ENCODE peak calls at places on chromosomes 3 and 15, in five cellular contexts. F, R, I, J and Z are unnamed samples.
A peak's percentile ranks its signal among the peaks of the same experiment; 100 is the strongest.

GRCh38 chr3:55511895-55512585 is 24.9 kb upstream of the WNT5A start:
- DNase-seq in R (no peak), F (no peak), J (peak; percentile 83), I (no peak), Z (no peak)

GRCh38 chr15:66580643-66581042 is 14.8 kb upstream of the LCTL start:
- DNase-seq in F (no peak), R (peak; percentile 71), I (no peak), J (no peak), Z (peak; percentile 53)

GRCh38 chr3:193372783-193373182 is 5.8 kb downstream of the ATP13A5 start:
- DNase-seq in J (no peak), R (no peak), F (no peak), I (no peak), Z (no peak)

GRCh38 chr3:33900809-33901505 is 102.5 kb downstream of the PDCD6IP start:
- DNase-seq in I (no peak), F (no peak), R (no peak), J (no peak), Z (no peak)

GRCh38 chr3:15476378-15476777 is 45.1 kb downstream of the COLQ start:
- DNase-seq in I (no peak), R (no peak), J (no peak), F (no peak), Z (no peak)

GRCh38 chr3:99467420-99467819 is 171.0 kb upstream of the COL8A1 start:
- DNase-seq in F (no peak), J (no peak), I (no peak), R (no peak), Z (no peak)

GRCh38 chr15:89362203-89363101 is 27.8 kb upstream of the POLG start:
- DNase-seq in I (no peak), F (no peak), R (no peak), J (no peak), Z (no peak)

GRCh38 chr15:73002509-73002908 is 49.8 kb upstream of the NEO1 start:
- DNase-seq in F (no peak), I (no peak), J (peak; percentile 55), R (no peak), Z (peak; percentile 77)

GRCh38 chr3:11690863-11691833 is 47.4 kb upstream of the VGLL4 start:
- DNase-seq in F (no peak), J (peak; percentile 23), I (peak; percentile 4), R (no peak), Z (no peak)

GRCh38 chr15:31200735-31201151 is 99.2 kb upstream of the TRPM1 start:
- DNase-seq in I (peak; percentile 46), J (peak; percentile 62), R (peak; percentile 65), F (peak; percentile 75), Z (no peak)

GRCh38 chr3:158168996-158169573 is 59.2 kb downstream of the RSRC1 start:
- DNase-seq in F (no peak), R (no peak), J (no peak), I (no peak), Z (peak; percentile 18)

GRCh38 chr3:197256836-197257444 is 41.5 kb downstream of the DLG1 start:
- DNase-seq in F (peak; percentile 46), J (peak; percentile 73), R (no peak), I (peak; percentile 41), Z (no peak)

GRCh38 chr15:101031203-101031602 is 112.0 kb downstream of the LRRK1 start:
- DNase-seq in R (no peak), J (peak; percentile 61), I (no peak), F (no peak), Z (peak; percentile 66)

GRCh38 chr3:18100126-18100525 is 325.0 kb downstream of the SATB1 start:
- DNase-seq in F (no peak), R (no peak), I (no peak), J (no peak), Z (no peak)

GRCh38 chr15:79629687-79630086 is 197.6 kb downstream of the MINAR1 start:
- DNase-seq in F (no peak), J (peak; percentile 59), I (no peak), R (no peak), Z (no peak)

GRCh38 chr3:125351814-125352456 is 23.2 kb downstream of the ZNF148 start:
- DNase-seq in I (no peak), F (no peak), J (peak; percentile 81), R (no peak), Z (no peak)

GRCh38 chr15:85615930-85616329 is 178.8 kb downstream of the KLHL25 start:
- DNase-seq in I (peak; percentile 43), J (peak; percentile 73), R (no peak), F (peak; percentile 42), Z (no peak)

GRCh38 chr3:46297658-46298423 is 55.6 kb downstream of the CCR3 start:
- DNase-seq in J (no peak), I (no peak), R (no peak), F (no peak), Z (no peak)

GRCh38 chr15:89751748-89752147 is 699 bp upstream of the MESP1 start:
- DNase-seq in J (no peak), R (no peak), F (no peak), I (no peak), Z (no peak)

GRCh38 chr3:171753665-171754408 is 56.4 kb downstream of the PLD1 start:
- DNase-seq in F (no peak), R (no peak), I (no peak), J (peak; percentile 74), Z (no peak)

GRCh38 chr15:69154684-69155083 is 5.8 kb upstream of the GLCE start:
- DNase-seq in F (no peak), J (peak; percentile 70), I (no peak), R (no peak), Z (no peak)

GRCh38 chr3:134885877-134886621 is 91.0 kb downstream of the EPHB1 start:
- DNase-seq in J (no peak), R (no peak), I (no peak), F (no peak), Z (no peak)

GRCh38 chr15:43440721-43441281 is 52.2 kb downstream of the TP53BP1 start:
- DNase-seq in F (peak; percentile 89), J (peak; percentile 98), I (peak; percentile 84), R (no peak), Z (peak; percentile 82)

GRCh38 chr3:127479449-127479848 is 111.1 kb downstream of the TPRA1 start:
- DNase-seq in I (no peak), F (no peak), J (no peak), R (no peak), Z (no peak)

GRCh38 chr3:377158-377561 is 180.6 kb downstream of the CHL1 start:
- DNase-seq in F (peak; percentile 50), J (peak; percentile 74), R (no peak), I (peak; percentile 42), Z (no peak)

GRCh38 chr15:61598655-61599054 is 369.6 kb upstream of the RORA start:
- DNase-seq in I (no peak), J (no peak), F (no peak), R (no peak), Z (no peak)

GRCh38 chr15:91795281-91795680 is 58.2 kb upstream of the SLCO3A1 start:
- DNase-seq in F (no peak), R (no peak), J (no peak), I (no peak), Z (no peak)

GRCh38 chr3:111548060-111548459 is 6.1 kb downstream of the CD96 start:
- DNase-seq in F (no peak), R (no peak), I (no peak), J (no peak), Z (no peak)

GRCh38 chr15:78162038-78162437 is 12.9 kb downstream of the IDH3A start:
- DNase-seq in R (no peak), J (no peak), F (no peak), I (no peak), Z (no peak)

GRCh38 chr3:84108442-84108971 is 850.3 kb upstream of the CADM2 start:
- DNase-seq in J (peak; percentile 36), F (peak; percentile 57), I (peak; percentile 30), R (no peak), Z (no peak)
- H3K27ac ChIP-seq in J (no peak overlapping the region), F (peak overlapping the region; percentile 73), I (no peak overlapping the region), R (no peak overlapping the region), Z (no peak overlapping the region)

GRCh38 chr3:61868499-61868898 is 307.1 kb downstream of the PTPRG start:
- DNase-seq in J (no peak), R (no peak), F (no peak), I (no peak), Z (no peak)

GRCh38 chr3:61875073-61875472 is 313.7 kb downstream of the PTPRG start:
- DNase-seq in J (peak; percentile 41), F (no peak), R (no peak), I (no peak), Z (no peak)

GRCh38 chr3:61869378-61869777 is 308.0 kb downstream of the PTPRG start:
- DNase-seq in F (no peak), J (no peak), I (no peak), R (no peak), Z (no peak)

GRCh38 chr3:61872077-61872706 is 310.8 kb downstream of the PTPRG start:
- DNase-seq in F (no peak), R (no peak), I (no peak), J (peak; percentile 47), Z (no peak)

DNA sequence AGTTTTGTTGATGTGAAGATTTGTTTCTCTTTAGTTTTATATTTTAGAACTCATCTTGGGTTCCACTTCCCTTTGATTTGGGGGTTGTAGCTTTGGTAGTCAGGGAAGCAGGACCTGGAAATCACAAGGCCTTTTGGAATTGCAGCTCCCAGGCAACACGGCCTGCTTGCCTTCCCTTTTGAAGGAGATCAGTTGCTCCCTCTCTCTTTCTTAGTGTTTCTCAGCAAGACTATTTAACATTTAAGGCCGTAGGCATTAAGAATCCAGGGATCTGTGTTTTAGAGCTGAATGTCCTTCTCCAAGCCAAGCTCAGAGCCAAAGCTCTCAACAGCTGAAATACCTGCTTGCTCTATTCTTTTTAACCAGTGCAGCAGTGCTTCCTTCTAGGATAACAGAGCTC is 310.3 kb downstream of the PTPRG start:
- DNase-seq in F (no peak), R (no peak), I (no peak), J (no peak), Z (no peak)
- H3K9me3 ChIP-seq in F (no peaks in the 10 kb centered on the region), R (no peaks in the 10 kb centered on the region), I (no peaks in the 10 kb centered on the region), J (no peaks in the 10 kb centered on the region), Z (no peaks in the 10 kb centered on the region)

DNA sequence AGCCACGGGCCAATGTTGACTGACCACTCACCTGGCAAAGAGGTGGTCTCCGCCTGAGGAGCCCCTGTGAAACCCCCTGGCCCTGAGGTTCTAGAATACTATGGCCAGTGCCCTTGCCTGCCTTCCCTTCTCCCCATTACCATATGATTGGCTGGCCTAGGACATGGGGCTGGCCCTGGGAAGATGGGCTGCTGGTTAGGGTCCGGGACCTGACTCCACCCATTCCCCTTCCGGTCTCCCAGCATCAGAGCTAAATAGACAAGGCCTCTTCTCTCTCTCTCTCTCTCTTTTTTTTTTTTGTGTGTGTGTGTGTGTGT is 3.8 kb downstream of the CSK start:
- DNase-seq in R (no peak), F (no peak), J (no peak), I (no peak), Z (no peak)
- H3K4me3 ChIP-seq in R (peak overlapping the region; percentile 3), F (no peak overlapping the region), J (no peak overlapping the region), I (no peak overlapping the region), Z (no peak overlapping the region)

DNA sequence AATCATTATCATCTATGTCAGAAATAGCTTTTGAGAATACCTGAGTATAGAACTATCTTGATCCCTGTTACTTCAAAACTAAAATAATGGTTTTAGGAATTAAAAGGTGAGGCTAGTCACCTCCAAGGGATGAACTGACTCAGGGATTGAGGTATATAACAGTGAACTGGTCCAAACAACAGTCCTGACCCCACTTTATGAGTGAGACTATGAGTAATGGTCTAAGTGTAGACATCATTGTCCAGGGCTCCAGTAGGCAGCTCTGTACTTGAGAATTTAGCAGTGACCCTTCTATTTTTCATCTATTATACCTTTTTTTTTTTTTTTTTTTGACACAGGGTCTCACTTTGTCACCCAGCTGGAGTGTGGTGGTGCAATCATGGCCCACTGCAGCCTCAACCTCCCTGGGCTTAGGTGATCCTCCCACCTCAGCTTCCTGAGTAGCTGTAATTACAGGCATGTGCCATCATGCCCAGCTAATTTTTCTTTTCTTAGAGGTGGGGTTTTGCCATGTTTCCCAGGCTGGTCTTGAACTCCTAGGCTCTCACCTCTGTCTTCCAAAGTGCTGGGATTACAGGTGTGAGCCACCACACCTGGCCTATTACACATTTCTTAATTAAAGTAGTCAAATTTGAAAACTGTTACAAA is 36.3 kb downstream of the MLH1 start:
- DNase-seq in I (no peak), R (no peak), F (no peak), J (no peak), Z (no peak)
- H3K27ac ChIP-seq in I (no peak overlapping the region), R (peak overlapping the region; percentile 74), F (no peak overlapping the region), J (no peak overlapping the region), Z (no peak overlapping the region)